ENCODE peak calls at places on chromosomes 11 and 22, in eight cellular contexts. M is CD4-positive, alpha-beta T cell; X is mammary epithelial cell; C is ovary; A is GM13976; U is pancreas; R is GM20000; S is cardiac muscle cell. P is an unnamed sample.

GRCh38 chr11:43868852-43869567 is 11.6 kb upstream of the ALKBH3 start:
- DNase-seq in S (no peak), X (peak), C (no peak), U (no peak), M (no peak), R (peak), A (peak), P (no peak)

GRCh38 chr11:66866007-66866406 is 9.1 kb downstream of the LRFN4 start:
- DNase-seq in U (no peak), A (no peak), S (no peak), X (no peak), R (no peak), M (no peak), C (no peak), P (no peak)

GRCh38 chr22:17748555-17749353 is 25.5 kb downstream of the BID start:
- DNase-seq in R (no peak), U (no peak), S (peak), M (no peak), C (no peak), A (no peak), X (no peak), P (no peak)

GRCh38 chr22:50621491-50621880 is 6.5 kb downstream of the ARSA start:
- DNase-seq in S (no peak), U (no peak), C (no peak), R (peak), M (peak), X (peak), A (peak), P (no peak)

GRCh38 chr11:128420943-128421342 is 166.4 kb downstream of the ETS1 start:
- DNase-seq in U (no peak), A (no peak), S (no peak), R (no peak), C (no peak), X (no peak), M (no peak), P (no peak)

GRCh38 chr11:2137202-2138071 is 1.8 kb downstream of the IGF2 start:
- DNase-seq in R (no peak), A (no peak), U (no peak), C (peak), X (peak), M (no peak), S (peak), P (no peak)

GRCh38 chr11:10580625-10581024 is 12.2 kb upstream of the LYVE1 start:
- DNase-seq in S (no peak), U (no peak), A (no peak), R (no peak), M (no peak), X (no peak), C (no peak), P (no peak)

GRCh38 chr22:50734986-50735738 is 2.8 kb upstream of the ACR start:
- DNase-seq in M (no peak), S (no peak), X (no peak), R (no peak), U (no peak), C (no peak), A (no peak), P (no peak)

GRCh38 chr11:33457948-33458347 is 200.8 kb downstream of the HIPK3 start:
- DNase-seq in X (no peak), U (no peak), R (no peak), A (no peak), S (no peak), M (no peak), C (no peak), P (no peak)
- TF ChIP-seq CTCF in X (no peak), U (no peak), R (no peak), A (no peak), S (no peak), M (no peak), C (no peak), P (no peak)

GRCh38 chr11:20634781-20635180 is 34.6 kb upstream of the NELL1 start:
- DNase-seq in S (no peak), M (no peak), U (no peak), C (no peak), X (no peak), R (no peak), A (no peak), P (no peak)

GRCh38 chr11:20631525-20632168 is 32.2 kb downstream of the SLC6A5 start:
- DNase-seq in M (no peak), X (peak), R (no peak), S (no peak), A (no peak), C (no peak), U (no peak), P (no peak)

GRCh38 chr11:20638074-20638473 is 31.3 kb upstream of the NELL1 start:
- DNase-seq in S (no peak), A (no peak), M (no peak), R (no peak), X (no peak), C (no peak), U (no peak), P (no peak)

GRCh38 chr11:20632169-20632532 is 32.7 kb downstream of the SLC6A5 start:
- DNase-seq in U (no peak), A (no peak), R (no peak), C (no peak), S (no peak), X (no peak), M (no peak), P (no peak)

GRCh38 chr11:20634044-20634443 is 34.6 kb downstream of the SLC6A5 start:
- DNase-seq in C (no peak), M (no peak), U (no peak), S (no peak), A (no peak), X (no peak), R (no peak), P (no peak)
- TF ChIP-seq CTCF in C (no peak), M (no peak), U (no peak), S (peak), A (no peak), X (peak), R (no peak), P (no peak)

DNA sequence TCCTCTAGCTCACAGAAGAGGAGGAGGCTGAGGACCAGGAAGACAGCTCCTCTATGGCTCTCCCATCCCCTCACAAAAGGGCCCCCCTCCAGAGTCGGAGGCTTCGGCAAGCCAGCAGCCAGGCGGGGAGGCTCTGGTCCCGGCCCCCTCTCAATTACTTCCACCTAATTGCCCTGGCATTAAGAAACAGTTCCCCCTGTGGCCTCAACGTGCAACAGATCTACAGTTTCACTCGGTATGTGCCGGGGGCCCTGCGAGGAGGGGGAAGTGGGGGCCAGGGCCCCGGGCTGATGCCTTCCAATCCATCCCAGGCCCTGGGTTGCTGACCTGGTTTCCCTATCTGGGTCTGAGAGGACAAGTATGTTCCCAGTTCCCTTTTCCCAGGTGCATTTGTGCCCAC is 7.9 kb downstream of the FOXR1 start:
- DNase-seq in M (no peak), C (no peak), R (peak), S (no peak), U (no peak), A (no peak), X (no peak), P (no peak)
- TF ChIP-seq CTCF in M (no peak), C (no peak), R (no peak), S (no peak), U (no peak), A (no peak), X (no peak), P (no peak)

GRCh38 chr11:15327786-15328231 is 213.1 kb downstream of the INSC start:
- DNase-seq in X (peak), R (peak), M (no peak), C (peak), U (peak), S (peak), A (peak), P (no peak)
- TF ChIP-seq CTCF in X (peak), R (no peak), M (no peak), C (no peak), U (no peak), S (peak), A (peak), P (no peak)

GRCh38 chr11:102530558-102530957 is at the start of gene MMP7:
- DNase-seq in R (no peak), A (no peak), M (no peak), U (peak), X (peak), C (no peak), S (no peak), P (no peak)

GRCh38 chr11:102528618-102529017 is 1.9 kb downstream of the MMP7 start:
- DNase-seq in M (no peak), C (no peak), R (no peak), U (no peak), A (no peak), X (peak), S (no peak), P (no peak)

GRCh38 chr11:102539567-102539966 is 9.0 kb upstream of the MMP7 start:
- DNase-seq in M (no peak), A (no peak), R (no peak), X (no peak), C (no peak), S (no peak), U (no peak), P (no peak)

DNA sequence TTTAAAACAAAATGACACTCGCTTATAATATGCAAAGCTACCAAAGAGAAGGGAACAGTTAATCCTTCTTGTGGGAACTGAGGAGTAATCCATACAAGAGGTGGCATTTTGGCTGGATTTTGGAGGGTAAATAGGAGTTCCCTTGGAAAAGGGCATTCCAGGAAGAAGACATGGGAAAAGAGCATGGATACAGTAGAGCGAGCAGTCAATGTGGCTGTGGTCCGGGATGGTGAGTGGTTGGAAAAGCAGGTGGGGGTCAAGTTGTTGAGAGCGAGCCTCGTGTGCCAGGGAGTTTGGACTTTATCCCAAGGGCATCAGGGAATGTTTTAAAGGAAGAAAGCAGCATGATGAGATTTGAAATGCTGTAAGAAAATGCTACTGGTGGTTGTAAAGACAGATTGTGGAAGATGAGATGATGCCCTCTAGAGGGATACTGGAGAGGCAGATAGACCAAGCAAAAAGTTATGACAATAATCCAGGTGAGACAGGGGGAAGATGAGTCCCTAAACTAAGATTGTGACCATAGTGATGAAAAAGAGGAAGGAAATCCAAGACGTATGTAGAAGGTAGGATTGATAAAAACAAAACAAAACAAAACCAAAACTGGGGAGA is 3.8 kb upstream of the MMP7 start:
- DNase-seq in S (no peak), U (no peak), R (no peak), A (peak), M (no peak), X (no peak), C (no peak), P (no peak)
- TF ChIP-seq CTCF in S (peak), U (no peak), R (no peak), A (peak), M (no peak), X (peak), C (no peak), P (no peak)

DNA sequence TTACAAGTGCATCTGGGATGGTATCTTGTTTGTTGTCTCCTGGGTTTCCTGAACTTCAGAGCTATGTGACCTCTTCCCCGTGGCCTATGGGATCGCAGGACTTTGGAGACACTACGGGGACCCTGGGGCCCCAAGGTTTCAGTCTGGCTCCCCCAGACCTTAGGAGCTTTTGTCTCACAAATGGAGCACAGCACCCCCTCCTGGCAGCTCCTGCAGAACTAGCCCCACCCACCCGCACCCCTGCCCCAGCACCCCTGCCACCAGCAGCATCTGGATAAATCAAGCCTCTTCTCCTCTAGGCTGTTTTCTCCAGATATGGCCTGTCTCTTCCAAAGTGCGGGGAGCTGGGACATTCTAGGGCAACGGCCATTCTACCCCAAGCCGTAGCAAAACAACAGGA is 10.4 kb downstream of the RCOR2 start:
- DNase-seq in X (no peak), S (no peak), U (no peak), M (peak), A (no peak), C (no peak), R (peak), P (no peak)
- TF ChIP-seq CTCF in X (peak), S (peak), U (no peak), M (peak), A (no peak), C (no peak), R (no peak), P (no peak)

DNA sequence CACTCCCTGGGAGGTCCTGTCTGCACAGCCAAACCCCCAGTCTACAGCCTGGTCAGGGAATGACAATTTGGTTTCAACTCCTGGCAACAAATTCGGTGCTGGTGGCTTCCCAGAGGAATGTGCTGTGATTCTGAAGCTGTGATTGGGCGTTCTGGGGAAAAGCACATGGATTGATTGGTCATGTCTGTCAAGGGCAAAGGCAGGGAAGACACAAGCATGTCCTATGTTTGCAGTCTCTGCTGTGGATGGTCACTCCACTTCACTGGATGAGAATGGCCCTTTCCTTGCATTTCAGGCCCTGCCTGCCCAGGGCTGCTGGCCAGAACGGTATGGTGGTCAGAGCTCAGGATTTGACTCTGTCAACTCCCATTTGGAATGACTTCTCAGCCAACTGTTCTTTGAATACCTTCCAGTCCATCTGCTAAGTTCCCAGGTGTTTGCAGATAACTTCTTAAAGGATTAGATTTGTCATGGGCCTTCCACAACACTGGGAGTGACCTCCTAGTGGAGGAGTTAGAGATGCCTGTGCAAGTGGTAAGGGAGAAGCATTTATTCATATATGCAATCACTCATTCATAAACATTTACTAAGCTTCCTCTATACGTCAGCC is 42.7 kb downstream of the SGSM1 start:
- DNase-seq in C (no peak), S (no peak), X (no peak), A (no peak), R (no peak), U (peak), M (no peak), P (no peak)
- TF ChIP-seq CTCF in C (no peak), S (no peak), X (no peak), A (no peak), R (no peak), U (no peak), M (no peak), P (no peak)

GRCh38 chr22:37735054-37735453 is 38.2 kb downstream of the TRIOBP start:
- DNase-seq in U (no peak), X (no peak), M (no peak), A (no peak), S (peak), C (peak), R (no peak), P (no peak)
- TF ChIP-seq CTCF in U (no peak), X (peak), M (no peak), A (no peak), S (peak), C (no peak), R (no peak), P (no peak)

GRCh38 chr11:117221775-117222517 is 9.9 kb downstream of the PCSK7 start:
- DNase-seq in C (peak), X (peak), U (peak), A (no peak), R (no peak), M (no peak), S (peak), P (no peak)
- TF ChIP-seq CTCF in C (no peak), X (no peak), U (no peak), A (no peak), R (no peak), M (no peak), S (no peak), P (no peak)

GRCh38 chr11:65851083-65851579 is 6.8 kb downstream of the CFL1 start:
- DNase-seq in R (no peak), M (no peak), U (no peak), X (no peak), A (peak), C (no peak), S (no peak), P (no peak)
- TF ChIP-seq CTCF in R (no peak), M (no peak), U (no peak), X (peak), A (no peak), C (no peak), S (peak), P (no peak)